ENCODE peak calls at places on chromosomes 5 and 9, in eight cellular contexts. V is spleen, F is H1, L is heart left ventricle, E is gastrocnemius medialis, C is A549, J is HCT116, O is tibial nerve. T is an unnamed sample.

GRCh38 chr5:123176938-123177275 is 87.9 kb downstream of the PRDM6 start:
- DNase-seq in V (no peak), F (no peak), L (no peak), E (no peak), C (no peak), J (no peak), O (no peak), T (no peak)

GRCh38 chr9:21579209-21579608 is 97.1 kb upstream of the IFNE start:
- DNase-seq in V (no peak), F (no peak), L (no peak), E (no peak), C (no peak), J (no peak), O (no peak), T (no peak)

GRCh38 chr9:136629879-136630661 is 32.6 kb upstream of the EGFL7 start:
- DNase-seq in V (peak; percentile 93), F (peak; percentile 36), L (peak; percentile 40), E (no peak), C (no peak), J (no peak), O (no peak), T (peak; percentile 40)

GRCh38 chr9:76313771-76314170 is 80.5 kb downstream of the RFK start:
- DNase-seq in V (no peak), F (no peak), L (no peak), E (no peak), C (no peak), J (no peak), O (no peak), T (no peak)

GRCh38 chr5:172745406-172745805 is 25.6 kb downstream of the DUSP1 start:
- DNase-seq in V (no peak), F (no peak), L (no peak), E (no peak), C (no peak), J (no peak), O (no peak), T (no peak)

GRCh38 chr9:35341585-35341984 is 148.3 kb upstream of the RUSC2 start:
- DNase-seq in V (no peak), F (no peak), L (peak; percentile 66), E (peak; percentile 83), C (no peak), J (no peak), O (peak; percentile 16), T (peak; percentile 43)

GRCh38 chr5:153546566-153546965 is 56.1 kb downstream of the GRIA1 start:
- DNase-seq in V (no peak), F (no peak), L (no peak), E (no peak), C (no peak), J (no peak), O (no peak), T (no peak)

GRCh38 chr5:120304653-120305052 is 159.4 kb upstream of the PRR16 start:
- DNase-seq in V (no peak), F (no peak), L (no peak), E (no peak), C (no peak), J (no peak), O (no peak), T (no peak)

GRCh38 chr9:4714266-4715016 is 26.6 kb downstream of the AK3 start:
- DNase-seq in V (no peak), F (no peak), L (no peak), E (no peak), C (no peak), J (no peak), O (no peak), T (no peak)

GRCh38 chr9:32956606-32957005 is 44.8 kb downstream of the APTX start:
- DNase-seq in V (no peak), F (no peak), L (no peak), E (no peak), C (no peak), J (no peak), O (no peak), T (no peak)

GRCh38 chr5:73515232-73515631 is 17.0 kb downstream of the BTF3 start:
- DNase-seq in V (no peak), F (no peak), L (no peak), E (no peak), C (no peak), J (no peak), O (no peak), T (no peak)

GRCh38 chr5:173890195-173890951 is 2.2 kb downstream of the CPEB4 start:
- DNase-seq in V (no peak), F (no peak), L (peak; percentile 58), E (peak; percentile 49), C (no peak), J (no peak), O (no peak), T (peak; percentile 34)

GRCh38 chr5:127072861-127073846 is at the start of gene C5orf63:
- DNase-seq in V (peak; percentile 95), F (no peak), L (peak; percentile 53), E (peak; percentile 68), C (peak; percentile 61), J (peak; percentile 8), O (peak; percentile 17), T (peak; percentile 40)

GRCh38 chr5:141874262-141874964 is 3.8 kb downstream of the PCDH1 start:
- DNase-seq in V (peak; percentile 70), F (no peak), L (no peak), E (no peak), C (no peak), J (no peak), O (no peak), T (peak; percentile 14)

GRCh38 chr5:1511651-1512540 is 11.9 kb downstream of the LPCAT1 start:
- DNase-seq in V (peak; percentile 74), F (no peak), L (peak; percentile 5), E (peak; percentile 9), C (peak; percentile 56), J (peak; percentile 29), O (peak; percentile 11), T (peak; percentile 11)

GRCh38 chr5:62327627-62328026 is 21.6 kb downstream of the KIF2A start:
- DNase-seq in V (no peak), F (no peak), L (no peak), E (no peak), C (no peak), J (no peak), O (no peak), T (no peak)

GRCh38 chr5:1671351-1671750 is 128.3 kb downstream of the MRPL36 start:
- DNase-seq in V (peak; percentile 45), F (no peak), L (no peak), E (no peak), C (no peak), J (no peak), O (no peak), T (no peak)

GRCh38 chr9:134437417-134438203 is 111.4 kb downstream of the RXRA start:
- DNase-seq in V (no peak), F (no peak), L (no peak), E (no peak), C (no peak), J (no peak), O (no peak), T (no peak)

DNA sequence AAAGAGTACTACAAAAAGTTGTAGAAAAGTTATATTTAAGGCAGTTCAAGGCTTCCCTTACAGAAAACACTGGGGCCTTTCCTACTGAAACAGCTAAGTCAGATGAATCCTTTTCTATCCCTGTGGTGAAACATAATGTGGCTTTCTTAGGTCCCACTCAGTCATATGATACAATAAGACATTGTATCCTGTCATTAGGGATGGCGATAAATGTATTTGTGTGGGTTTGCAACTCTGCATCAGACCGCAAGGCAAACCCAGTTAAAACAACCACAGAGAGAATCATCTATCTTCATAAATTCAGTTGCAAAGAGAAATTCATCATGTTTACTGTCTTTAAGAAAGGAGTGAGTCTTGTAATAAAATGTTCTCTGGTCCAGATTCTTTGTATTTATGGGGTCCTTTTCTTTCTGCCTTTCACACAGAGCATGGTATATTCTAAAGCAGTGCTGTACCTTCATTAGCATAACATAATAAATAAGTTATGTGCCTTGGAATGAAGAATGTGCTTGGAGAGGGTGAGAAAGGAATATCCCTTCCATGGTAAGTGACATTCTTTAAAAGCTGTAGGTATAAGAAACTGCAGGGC is 222.5 kb downstream of the CAAP1 start:
- DNase-seq in V (no peak), F (no peak), L (no peak), E (no peak), C (no peak), J (no peak), O (no peak), T (no peak)
- H3K4me3 ChIP-seq in V (no peak overlapping the region), F (no peak overlapping the region), L (no peak overlapping the region), E (no peak overlapping the region), C (no peak overlapping the region), J (no peak overlapping the region), O (no peak overlapping the region), T (no peak overlapping the region)

DNA sequence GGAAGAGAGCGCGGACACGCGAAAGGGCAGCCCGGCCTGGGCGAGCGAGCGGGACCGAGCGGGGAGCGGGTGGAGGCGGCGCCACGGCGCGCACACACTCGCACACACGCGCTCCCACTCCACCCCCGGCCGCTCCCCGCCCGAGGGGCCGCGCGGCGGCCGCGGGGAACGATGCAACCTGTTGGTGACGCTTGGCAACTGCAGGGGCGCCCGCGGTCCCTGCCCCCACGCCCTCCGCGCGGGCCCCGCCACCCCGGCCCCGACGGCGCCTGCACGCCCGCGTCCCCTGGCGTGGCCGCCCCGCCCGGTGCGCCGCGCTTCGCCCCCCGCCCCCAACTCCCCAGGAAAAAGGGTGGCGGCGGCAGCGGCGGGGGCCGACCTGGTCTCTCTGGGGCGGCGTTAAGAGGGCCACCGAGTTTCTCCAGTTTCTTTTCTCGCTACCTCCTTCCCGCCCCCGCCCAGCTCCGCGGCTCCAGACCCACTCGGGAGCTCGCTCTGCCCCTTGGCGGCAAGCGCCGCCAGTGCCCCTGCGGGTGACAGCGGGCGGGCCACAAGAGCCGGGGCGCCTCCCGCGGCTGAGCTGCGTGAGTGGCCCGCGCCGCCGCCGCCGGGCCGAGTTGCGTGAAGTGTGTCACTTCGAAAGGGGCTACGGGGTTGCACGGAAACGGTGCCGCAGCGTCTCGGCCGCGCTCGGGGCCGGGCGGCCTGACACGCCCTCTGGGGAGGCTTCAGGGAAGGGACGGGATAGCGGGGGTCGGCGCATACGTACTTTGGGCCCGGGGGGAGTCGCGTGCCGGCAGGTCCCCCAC is at the start of gene NR3C1:
- DNase-seq in V (peak; percentile 99), F (no peak), L (peak; percentile 90), E (peak; percentile 88), C (peak; percentile 50), J (no peak), O (peak; percentile 75), T (peak; percentile 76)
- TF ChIP-seq POLR2A in V (no peak), F (no peak), L (no peak), E (peak; percentile 85), C (peak; percentile 52), J (no peak), O (no peak), T (no peak)

GRCh38 chr5:158590936-158591863 is 508.5 kb downstream of the EBF1 start:
- DNase-seq in V (no peak), F (no peak), L (peak; percentile 33), E (no peak), C (no peak), J (no peak), O (no peak), T (peak; percentile 23)
- H3K27ac ChIP-seq in V (no peak overlapping the region), F (no peak overlapping the region), L (no peak overlapping the region), E (no peak overlapping the region), C (no peak overlapping the region), J (no peak overlapping the region), O (no peak overlapping the region), T (no peak overlapping the region)

DNA sequence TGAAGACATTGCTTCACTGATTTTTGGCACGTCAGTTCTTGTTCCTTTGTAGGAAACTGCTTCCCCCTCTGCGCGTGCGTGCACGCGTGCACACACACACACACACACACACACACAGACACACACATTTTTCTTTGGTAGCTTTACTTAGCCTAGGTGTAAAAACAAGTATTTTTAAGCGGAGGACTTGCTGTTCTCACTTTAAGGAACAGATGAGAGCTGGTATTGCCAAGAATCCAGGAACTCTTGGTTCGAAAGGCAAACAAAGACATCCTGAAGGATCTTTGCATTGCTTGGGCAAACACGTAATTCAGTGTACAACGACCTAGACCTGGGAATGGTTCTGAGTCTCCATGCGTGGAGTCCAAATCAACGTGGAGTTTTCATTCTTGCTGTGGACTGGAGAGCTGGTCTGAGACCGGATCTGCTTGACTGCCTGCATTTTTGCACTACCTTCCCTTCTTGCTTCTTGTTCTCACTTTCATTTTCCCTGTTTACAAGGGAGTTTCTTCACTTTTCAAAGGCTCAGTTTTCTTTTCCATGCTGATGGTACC is 8.2 kb downstream of the TMEM268 start:
- DNase-seq in V (no peak), F (no peak), L (no peak), E (no peak), C (no peak), J (no peak), O (no peak), T (no peak)
- H3K4me3 ChIP-seq in V (no peak overlapping the region), F (no peak overlapping the region), L (peak overlapping the region; percentile 49), E (no peak overlapping the region), C (no peak overlapping the region), J (no peak overlapping the region), O (no peak overlapping the region), T (no peak overlapping the region)